ENCODE peak calls at places on chromosomes 12 and 14, in nine cellular contexts. One of them, this sample, is unnamed.

GRCh38 chr12:64468966-64469365 is 17.0 kb downstream of the TBK1 start:
- DNase-seq in PC-3: no peak
- DNase-seq in GM23338: no peak
- DNase-seq in MM.1S: no peak
- DNase-seq in HCT116: no peak
- DNase-seq in OCI-LY7: no peak
- DNase-seq in GM23248: no peak
- DNase-seq in SK-N-SH: no peak
- DNase-seq in hepatocyte: no peak
- DNase-seq in this sample: no peak

GRCh38 chr12:67813509-67813908 is 165.0 kb downstream of the DYRK2 start:
- DNase-seq in SK-N-SH: no peak
- DNase-seq in GM23338: no peak
- DNase-seq in PC-3: peak
- DNase-seq in OCI-LY7: no peak
- DNase-seq in hepatocyte: no peak
- DNase-seq in MM.1S: no peak
- DNase-seq in HCT116: no peak
- DNase-seq in GM23248: peak
- DNase-seq in this sample: no peak

GRCh38 chr12:106918746-106919145 is 37.0 kb upstream of the TMEM263 start:
- DNase-seq in HCT116: peak
- DNase-seq in GM23248: no peak
- DNase-seq in GM23338: peak
- DNase-seq in MM.1S: peak
- DNase-seq in OCI-LY7: peak
- DNase-seq in PC-3: peak
- DNase-seq in SK-N-SH: peak
- DNase-seq in hepatocyte: peak
- DNase-seq in this sample: peak

GRCh38 chr12:26810330-26810729 is 22.7 kb downstream of the ITPR2 start:
- DNase-seq in MM.1S: no peak
- DNase-seq in PC-3: no peak
- DNase-seq in GM23338: peak
- DNase-seq in OCI-LY7: no peak
- DNase-seq in SK-N-SH: no peak
- DNase-seq in HCT116: no peak
- DNase-seq in GM23248: peak
- DNase-seq in hepatocyte: peak
- DNase-seq in this sample: peak

GRCh38 chr14:97353102-97353501 is 555.9 kb downstream of the VRK1 start:
- DNase-seq in hepatocyte: no peak
- DNase-seq in HCT116: no peak
- DNase-seq in MM.1S: no peak
- DNase-seq in SK-N-SH: no peak
- DNase-seq in OCI-LY7: no peak
- DNase-seq in PC-3: no peak
- DNase-seq in GM23338: no peak
- DNase-seq in GM23248: no peak
- DNase-seq in this sample: no peak

GRCh38 chr12:89350661-89351488 is 1.4 kb downstream of the DUSP6 start:
- DNase-seq in SK-N-SH: no peak
- DNase-seq in GM23338: no peak
- DNase-seq in MM.1S: peak
- DNase-seq in hepatocyte: peak
- DNase-seq in HCT116: no peak
- DNase-seq in PC-3: no peak
- DNase-seq in GM23248: peak
- DNase-seq in OCI-LY7: no peak
- DNase-seq in this sample: peak

GRCh38 chr14:89723930-89724915 is 230.3 kb downstream of the EFCAB11 start:
- DNase-seq in OCI-LY7: no peak
- DNase-seq in PC-3: no peak
- DNase-seq in GM23338: no peak
- DNase-seq in SK-N-SH: no peak
- DNase-seq in MM.1S: no peak
- DNase-seq in HCT116: no peak
- DNase-seq in hepatocyte: no peak
- DNase-seq in GM23248: peak
- DNase-seq in this sample: no peak

GRCh38 chr12:88934163-88934747 is 354.0 kb upstream of the KITLG start:
- DNase-seq in hepatocyte: peak
- DNase-seq in PC-3: peak
- DNase-seq in MM.1S: no peak
- DNase-seq in SK-N-SH: no peak
- DNase-seq in GM23338: no peak
- DNase-seq in HCT116: peak
- DNase-seq in GM23248: peak
- DNase-seq in OCI-LY7: no peak
- DNase-seq in this sample: no peak

GRCh38 chr14:53948181-53948884 is 8.3 kb downstream of the BMP4 start:
- DNase-seq in hepatocyte: no peak
- DNase-seq in GM23338: no peak
- DNase-seq in PC-3: no peak
- DNase-seq in GM23248: no peak
- DNase-seq in OCI-LY7: no peak
- DNase-seq in HCT116: no peak
- DNase-seq in SK-N-SH: no peak
- DNase-seq in MM.1S: no peak
- DNase-seq in this sample: no peak

GRCh38 chr14:53946071-53946403 is 10.6 kb downstream of the BMP4 start:
- DNase-seq in OCI-LY7: no peak
- DNase-seq in GM23248: no peak
- DNase-seq in SK-N-SH: no peak
- DNase-seq in MM.1S: no peak
- DNase-seq in PC-3: no peak
- DNase-seq in GM23338: no peak
- DNase-seq in hepatocyte: no peak
- DNase-seq in HCT116: no peak
- DNase-seq in this sample: peak

GRCh38 chr14:53949201-53949600 is 7.4 kb downstream of the BMP4 start:
- DNase-seq in MM.1S: no peak
- DNase-seq in OCI-LY7: no peak
- DNase-seq in GM23338: no peak
- DNase-seq in PC-3: no peak
- DNase-seq in hepatocyte: no peak
- DNase-seq in SK-N-SH: no peak
- DNase-seq in HCT116: no peak
- DNase-seq in GM23248: no peak
- DNase-seq in this sample: no peak

GRCh38 chr14:53947452-53948180 is 9.0 kb downstream of the BMP4 start:
- DNase-seq in SK-N-SH: no peak
- DNase-seq in PC-3: no peak
- DNase-seq in OCI-LY7: no peak
- DNase-seq in HCT116: no peak
- DNase-seq in MM.1S: no peak
- DNase-seq in hepatocyte: no peak
- DNase-seq in GM23338: no peak
- DNase-seq in GM23248: no peak
- DNase-seq in this sample: no peak

DNA sequence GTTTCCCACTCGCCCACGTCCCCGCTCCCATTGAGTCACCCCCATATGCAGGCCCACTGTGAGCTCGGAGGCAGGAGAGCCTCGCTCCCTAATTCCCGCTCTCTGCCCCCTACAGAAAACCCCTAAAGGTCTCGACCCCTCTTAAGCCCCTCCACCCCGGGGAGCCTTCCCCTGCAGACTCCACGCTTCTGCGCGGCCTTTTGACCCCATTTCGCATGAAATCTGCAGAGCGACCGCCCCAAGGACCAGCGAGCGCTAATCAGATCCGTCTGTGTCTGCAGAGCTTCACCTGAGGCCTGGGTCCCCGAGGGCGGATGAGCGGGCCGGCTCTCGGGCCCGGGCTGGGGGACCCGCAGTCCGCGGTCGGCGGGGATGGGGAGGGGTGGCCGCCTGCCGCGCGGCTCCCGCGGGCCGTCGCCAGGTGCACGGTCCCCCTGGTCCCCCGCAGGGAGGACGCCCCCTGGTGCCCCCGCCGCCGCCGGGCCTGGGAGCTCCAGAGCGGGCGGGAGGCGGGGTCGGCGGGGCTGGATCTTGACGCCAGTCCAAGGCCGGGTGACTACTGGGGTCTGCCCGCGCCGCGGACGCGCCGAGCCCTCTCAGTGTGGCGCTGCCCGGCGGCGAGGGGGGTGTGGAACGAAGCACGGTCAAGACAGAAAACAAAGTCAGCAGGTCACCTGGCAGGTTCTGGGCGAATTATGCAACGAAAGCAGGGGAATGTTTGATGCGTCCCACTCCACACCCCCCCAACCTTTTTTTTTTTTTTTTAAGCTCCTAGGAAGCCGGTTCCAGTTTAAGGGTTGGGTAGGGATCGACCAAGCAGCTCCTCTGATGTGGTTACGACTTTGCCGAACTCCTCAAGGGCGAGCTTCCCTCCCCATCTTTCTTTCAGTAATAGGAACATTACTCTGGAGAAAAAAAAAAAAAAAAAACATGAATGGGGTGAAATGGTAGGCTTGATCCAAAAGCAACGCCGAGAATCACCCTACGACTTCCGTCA is 9.9 kb downstream of the BMP4 start:
- DNase-seq in hepatocyte: peak
- DNase-seq in MM.1S: no peak
- DNase-seq in HCT116: no peak
- DNase-seq in OCI-LY7: no peak
- DNase-seq in GM23248: no peak
- DNase-seq in PC-3: no peak
- DNase-seq in SK-N-SH: peak
- DNase-seq in GM23338: peak
- DNase-seq in this sample: peak
- H3K4me3 ChIP-seq in hepatocyte: peak
- H3K4me3 ChIP-seq in MM.1S: no peak
- H3K4me3 ChIP-seq in HCT116: no peak
- H3K4me3 ChIP-seq in OCI-LY7: no peak
- H3K4me3 ChIP-seq in GM23248: no peak
- H3K4me3 ChIP-seq in PC-3: no peak
- H3K4me3 ChIP-seq in SK-N-SH: no peak
- H3K4me3 ChIP-seq in GM23338: peak
- H3K4me3 ChIP-seq in this sample: peak

DNA sequence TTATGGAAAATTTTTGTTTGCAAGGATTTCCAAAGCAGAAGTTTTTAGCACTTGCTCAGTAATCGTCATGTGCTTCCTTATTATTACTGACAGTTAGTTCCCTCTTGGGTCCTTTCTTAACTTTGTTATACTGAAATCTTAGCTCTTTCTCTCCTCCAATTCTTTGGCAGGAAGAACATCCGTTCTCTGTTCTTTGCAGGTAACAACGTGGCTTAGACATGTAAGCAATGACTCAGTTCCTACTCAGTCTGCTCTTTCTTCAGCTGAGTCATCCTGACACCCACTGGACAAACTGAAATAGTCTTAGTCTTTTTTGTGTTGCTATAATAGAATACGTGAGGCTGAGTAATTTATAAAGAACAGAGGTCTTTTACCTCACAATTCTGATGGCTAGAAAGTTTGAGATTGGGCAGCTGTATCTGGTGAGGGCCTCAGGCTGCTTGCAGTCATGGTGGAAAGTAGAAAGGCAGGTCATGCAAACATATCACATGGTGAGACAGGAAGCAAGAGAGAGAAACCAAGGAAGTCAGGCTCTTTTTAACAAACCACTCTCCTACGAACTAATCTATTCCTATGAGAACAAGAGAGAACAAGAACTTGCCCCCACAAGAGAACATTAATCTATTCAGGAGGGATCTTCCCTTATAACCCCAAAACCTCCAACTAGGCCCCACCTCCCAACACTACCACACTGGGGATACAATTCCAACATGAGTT is 49.2 kb downstream of the TESPA1 start:
- DNase-seq in hepatocyte: peak
- DNase-seq in SK-N-SH: no peak
- DNase-seq in MM.1S: no peak
- DNase-seq in GM23338: no peak
- DNase-seq in HCT116: peak
- DNase-seq in OCI-LY7: peak
- DNase-seq in PC-3: peak
- DNase-seq in GM23248: peak
- DNase-seq in this sample: no peak
- H2AFZ ChIP-seq in hepatocyte: no peak
- H2AFZ ChIP-seq in SK-N-SH: peak
- H2AFZ ChIP-seq in MM.1S: peak
- H2AFZ ChIP-seq in GM23338: peak
- H2AFZ ChIP-seq in HCT116: peak
- H2AFZ ChIP-seq in OCI-LY7: peak
- H2AFZ ChIP-seq in PC-3: no peak
- H2AFZ ChIP-seq in GM23248: peak
- H2AFZ ChIP-seq in this sample: no peak

DNA sequence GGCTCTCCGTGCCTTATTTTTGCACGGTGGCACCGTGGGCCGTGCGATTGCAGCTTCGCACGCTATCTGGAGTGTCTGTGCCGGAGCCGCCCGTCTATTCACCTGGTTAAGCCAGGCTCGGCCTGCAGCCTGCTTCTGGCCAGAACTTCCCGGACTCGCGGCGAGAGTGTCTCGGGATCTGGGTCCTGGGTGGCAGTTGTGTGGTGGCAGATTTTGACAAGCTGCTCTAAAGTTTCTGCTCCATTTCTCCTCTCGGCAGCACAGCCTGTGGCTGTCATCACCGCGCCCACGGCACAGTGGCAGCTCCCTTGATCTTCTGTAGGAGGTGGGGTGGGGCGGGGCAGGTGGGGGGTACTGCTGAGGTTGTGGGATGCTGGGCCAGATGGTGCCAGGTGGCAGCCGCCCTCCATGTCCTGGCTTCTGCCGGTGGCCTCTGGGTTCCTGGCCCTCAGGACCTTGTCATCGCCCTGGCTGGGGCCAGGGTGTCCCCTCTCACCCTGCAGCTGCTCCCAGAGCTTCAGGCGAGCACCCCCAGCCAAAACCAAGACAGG is 2.9 kb downstream of the MMP17 start:
- DNase-seq in GM23248: peak
- DNase-seq in hepatocyte: peak
- DNase-seq in SK-N-SH: no peak
- DNase-seq in MM.1S: no peak
- DNase-seq in HCT116: no peak
- DNase-seq in OCI-LY7: no peak
- DNase-seq in GM23338: no peak
- DNase-seq in PC-3: peak
- DNase-seq in this sample: no peak
- TF ChIP-seq EZH2phosphoT487 in GM23248: no peak
- TF ChIP-seq EZH2phosphoT487 in hepatocyte: no peak
- TF ChIP-seq EZH2phosphoT487 in SK-N-SH: no peak
- TF ChIP-seq EZH2phosphoT487 in MM.1S: no peak
- TF ChIP-seq EZH2phosphoT487 in HCT116: no peak
- TF ChIP-seq EZH2phosphoT487 in OCI-LY7: no peak
- TF ChIP-seq EZH2phosphoT487 in GM23338: no peak
- TF ChIP-seq EZH2phosphoT487 in PC-3: no peak
- TF ChIP-seq EZH2phosphoT487 in this sample: no peak

DNA sequence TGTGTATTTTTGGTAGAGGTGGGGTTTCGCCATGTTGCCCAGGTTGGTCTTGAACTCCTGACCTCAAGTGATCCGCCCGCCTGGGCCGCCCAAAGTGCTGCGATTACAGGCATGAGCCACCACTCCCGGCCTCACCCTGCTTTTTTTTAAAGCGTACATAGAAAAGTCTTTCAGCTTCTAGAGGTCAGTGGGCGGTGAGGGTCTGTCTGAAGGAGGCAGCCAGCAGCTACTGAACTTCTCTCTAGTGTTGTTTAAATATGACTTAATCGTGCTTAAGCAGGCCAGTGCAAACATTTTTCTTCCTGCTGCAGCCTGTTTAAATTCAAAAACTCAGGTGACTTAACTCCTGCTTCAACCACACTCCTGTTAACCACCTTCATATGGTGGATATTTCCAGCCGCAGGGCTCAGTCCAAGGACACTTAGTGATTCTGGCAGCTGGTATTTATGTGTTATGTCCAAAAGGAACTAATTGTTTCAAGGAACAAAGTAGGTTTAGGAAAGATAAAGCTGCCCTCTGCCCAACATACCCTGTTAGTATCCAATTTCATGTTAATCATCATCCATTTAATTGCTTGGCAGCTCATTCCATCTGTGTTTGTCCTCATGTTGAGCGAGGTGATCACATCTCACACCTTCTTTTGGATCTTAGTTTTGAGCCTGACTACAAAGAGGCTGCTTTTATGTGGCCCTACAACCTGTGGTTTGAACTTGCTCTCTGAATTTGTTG is 2.0 kb downstream of the PRKAB1 start:
- DNase-seq in GM23248: no peak
- DNase-seq in OCI-LY7: no peak
- DNase-seq in hepatocyte: peak
- DNase-seq in PC-3: peak
- DNase-seq in SK-N-SH: no peak
- DNase-seq in GM23338: no peak
- DNase-seq in HCT116: no peak
- DNase-seq in MM.1S: no peak
- DNase-seq in this sample: no peak
- H3K4me3 ChIP-seq in GM23248: no peak
- H3K4me3 ChIP-seq in OCI-LY7: peak
- H3K4me3 ChIP-seq in hepatocyte: no peak
- H3K4me3 ChIP-seq in PC-3: peak
- H3K4me3 ChIP-seq in SK-N-SH: no peak
- H3K4me3 ChIP-seq in GM23338: no peak
- H3K4me3 ChIP-seq in HCT116: no peak
- H3K4me3 ChIP-seq in MM.1S: no peak
- H3K4me3 ChIP-seq in this sample: no peak

This sample was measured in neural progenitor cell.